ENCODE peak calls at places on chromosome X, in four cellular contexts. B is A549, T is WTC11, W is K562. D is an unnamed sample.

GRCh38 chrX:68249401-68249831 is 183.9 kb downstream of the OPHN1 start:
- DNase-seq in T (no peak), B (no peak), W (no peak), D (no peak)

GRCh38 chrX:22060451-22060940 is 28.4 kb downstream of the PHEX start:
- DNase-seq in T (no peak), B (peak), W (no peak), D (no peak)

GRCh38 chrX:77556276-77556675 is 109.1 kb downstream of the FGF16 start:
- DNase-seq in T (no peak), B (no peak), W (no peak), D (no peak)

GRCh38 chrX:69988955-69989394 is 60.8 kb downstream of the AWAT2 start:
- DNase-seq in B (no peak), W (no peak), T (no peak), D (no peak)

GRCh38 chrX:2711441-2711840 is 20.3 kb downstream of the CD99 start:
- DNase-seq in W (no peak), T (no peak), B (no peak), D (no peak)

GRCh38 chrX:39736219-39737211 is 361.2 kb downstream of the BCOR start:
- DNase-seq in W (no peak), B (peak), T (no peak), D (no peak)

GRCh38 chrX:10648608-10649007 is 28.2 kb upstream of the MID1 start:
- DNase-seq in B (no peak), T (no peak), W (no peak), D (no peak)

GRCh38 chrX:100649550-100650356 is 5.8 kb downstream of the SRPX2 start:
- DNase-seq in W (no peak), T (peak), B (peak), D (peak)

GRCh38 chrX:144722307-144722706 is 525.0 kb upstream of the SPANXN1 start:
- DNase-seq in T (no peak), B (no peak), W (no peak), D (no peak)

GRCh38 chrX:18607966-18608365 is 63.9 kb downstream of the RS1 start:
- DNase-seq in T (no peak), B (no peak), W (no peak), D (no peak)

GRCh38 chrX:52425710-52426245 is 57.0 kb downstream of the XAGE2 start:
- DNase-seq in B (no peak), W (no peak), T (no peak), D (no peak)

GRCh38 chrX:100659431-100660137 is 15.6 kb downstream of the SRPX2 start:
- DNase-seq in B (no peak), T (no peak), W (no peak), D (no peak)

GRCh38 chrX:31213941-31214340 is 142.1 kb upstream of the FTHL17 start:
- DNase-seq in T (peak), W (peak), B (no peak), D (no peak)

GRCh38 chrX:39769748-39770147 is 328.0 kb downstream of the BCOR start:
- DNase-seq in T (no peak), W (no peak), B (no peak), D (no peak)

GRCh38 chrX:55340896-55341433 is 76.2 kb upstream of the PAGE3 start:
- DNase-seq in T (no peak), W (no peak), B (no peak), D (no peak)

GRCh38 chrX:118823263-118824172 is at the start of gene ZCCHC12:
- DNase-seq in B (peak), W (peak), T (peak), D (peak)

GRCh38 chrX:151633157-151633556 is 62.1 kb upstream of the PRRG3 start:
- DNase-seq in T (no peak), B (no peak), W (peak), D (peak)

GRCh38 chrX:38102875-38103274 is 96.5 kb downstream of the SYTL5 start:
- DNase-seq in T (no peak), B (no peak), W (no peak), D (no peak)

GRCh38 chrX:39397561-39398200 is 596.4 kb downstream of the MID1IP1 start:
- DNase-seq in B (no peak), T (no peak), W (no peak), D (no peak)

GRCh38 chrX:116379854-116380253 is 56.6 kb upstream of the SLC6A14 start:
- DNase-seq in B (no peak), T (no peak), W (no peak), D (no peak)

GRCh38 chrX:120690344-120690743 is 60.5 kb upstream of the C1GALT1C1 start:
- DNase-seq in T (no peak), W (no peak), B (no peak), D (no peak)

DNA sequence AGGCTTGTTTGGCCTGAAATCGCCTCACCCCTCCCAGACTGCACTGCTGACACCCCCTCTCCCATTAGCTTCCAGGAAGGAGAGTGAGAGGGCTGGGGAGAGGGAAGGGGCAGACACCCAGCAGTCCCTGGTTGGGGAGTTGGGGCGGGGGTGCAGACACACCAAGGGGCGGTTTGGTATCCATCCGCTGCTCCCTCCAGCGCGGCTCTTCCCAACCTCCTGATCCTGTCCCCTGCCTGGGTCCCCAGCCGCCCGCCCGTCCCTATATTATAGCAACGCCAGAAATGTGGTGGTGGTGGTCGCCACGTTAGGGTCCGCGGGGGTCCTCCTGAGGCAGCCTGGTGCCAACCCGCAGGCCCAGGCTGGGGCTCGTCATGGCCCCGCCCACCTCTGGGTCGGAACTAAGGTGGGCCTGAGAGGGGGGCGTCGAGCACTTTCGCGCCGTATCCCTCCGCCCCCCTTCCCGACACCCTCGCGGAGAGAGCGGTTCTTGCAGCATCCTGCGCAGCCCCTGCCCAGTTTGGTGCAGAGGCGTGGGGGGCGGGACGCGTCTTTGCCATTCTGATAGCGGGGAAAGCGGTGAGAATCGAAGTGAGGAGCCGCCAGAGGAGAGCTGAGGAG is 25.1 kb downstream of the GPRASP3 start:
- DNase-seq in T (peak), B (no peak), W (no peak), D (no peak)
- TF ChIP-seq JUN in T (no peak), B (no peak), W (no peak), D (no peak)

DNA sequence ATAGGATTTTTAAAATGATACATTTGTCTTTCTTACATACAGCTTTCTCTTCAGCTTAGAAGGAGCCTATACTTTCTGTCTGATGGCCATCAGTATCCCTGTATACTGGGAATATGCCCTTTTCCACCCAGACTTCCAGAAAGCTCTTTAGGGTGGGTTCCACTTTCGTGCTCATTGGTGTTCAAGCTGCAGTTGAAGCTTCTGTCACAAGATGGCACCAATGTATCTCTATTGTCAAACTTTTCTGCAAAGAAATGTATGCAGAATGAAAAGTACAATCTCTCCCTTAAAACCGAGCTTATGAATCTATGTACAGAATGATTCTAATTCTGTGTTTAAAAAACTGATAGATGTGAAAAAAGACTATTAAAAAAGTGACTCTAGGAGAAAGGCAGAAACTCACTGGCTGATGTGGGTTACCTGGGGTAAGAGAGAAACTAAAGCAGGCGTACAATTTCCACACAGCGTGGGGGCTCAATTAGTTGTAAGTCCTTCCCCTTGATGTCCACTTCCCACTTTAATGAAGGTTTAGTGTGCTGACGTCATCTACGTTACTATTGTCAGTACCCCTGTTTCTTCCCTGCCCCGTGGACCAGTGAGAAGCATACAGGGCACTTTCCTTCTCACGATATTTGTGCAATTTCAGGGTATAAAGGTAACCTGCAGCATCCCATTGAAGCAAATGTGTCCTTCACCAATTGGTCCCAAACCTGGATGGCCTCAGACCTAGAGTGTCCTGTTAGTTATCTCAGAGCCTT is 57.3 kb upstream of the TCEAL2 start:
- DNase-seq in W (peak), T (no peak), B (peak), D (peak)
- TF ChIP-seq JUN in W (no peak), T (no peak), B (no peak), D (no peak)

DNA sequence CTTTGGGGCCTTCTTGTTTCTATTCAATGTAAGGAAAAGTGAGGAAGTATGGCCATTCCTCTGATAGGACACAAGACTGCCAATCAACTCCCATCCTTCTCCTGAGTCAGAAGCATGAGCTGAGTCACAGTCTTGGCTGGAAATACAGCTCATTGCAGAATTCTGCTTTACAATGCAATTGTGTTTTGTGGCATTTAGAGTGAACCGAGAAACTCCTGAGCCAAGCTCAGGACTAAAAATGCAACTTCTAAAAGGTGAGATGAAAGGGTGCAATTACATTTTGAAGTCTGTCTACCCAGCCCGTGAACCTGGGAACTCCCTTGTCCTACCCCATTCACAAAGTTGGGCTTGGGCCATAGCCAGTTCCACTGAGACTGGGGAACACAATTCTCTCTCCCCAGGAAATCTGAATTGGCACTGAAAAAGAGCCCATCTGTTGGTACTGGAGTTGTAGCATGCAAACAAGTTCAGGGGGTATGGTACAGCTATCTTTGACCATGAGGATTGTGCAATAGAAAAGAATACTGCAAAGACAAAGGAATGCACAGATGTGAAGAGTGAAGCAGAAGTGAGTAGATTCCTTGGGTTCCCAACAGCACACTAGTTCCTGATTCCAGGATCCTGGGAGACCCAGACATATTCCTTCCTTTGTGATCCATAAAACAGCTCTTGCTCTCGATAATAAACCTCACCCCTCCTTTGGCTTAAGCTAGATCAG is 43.1 kb upstream of the CTAG2 start:
- DNase-seq in B (peak), W (no peak), T (no peak), D (no peak)
- TF ChIP-seq JUN in B (no peak), W (no peak), T (no peak), D (no peak)

GRCh38 chrX:46254623-46255022 is 290.6 kb downstream of the ZNF674 start:
- DNase-seq in T (no peak), W (no peak), B (no peak), D (no peak)
- TF ChIP-seq JUN in T (no peak), W (no peak), B (no peak), D (no peak)

DNA sequence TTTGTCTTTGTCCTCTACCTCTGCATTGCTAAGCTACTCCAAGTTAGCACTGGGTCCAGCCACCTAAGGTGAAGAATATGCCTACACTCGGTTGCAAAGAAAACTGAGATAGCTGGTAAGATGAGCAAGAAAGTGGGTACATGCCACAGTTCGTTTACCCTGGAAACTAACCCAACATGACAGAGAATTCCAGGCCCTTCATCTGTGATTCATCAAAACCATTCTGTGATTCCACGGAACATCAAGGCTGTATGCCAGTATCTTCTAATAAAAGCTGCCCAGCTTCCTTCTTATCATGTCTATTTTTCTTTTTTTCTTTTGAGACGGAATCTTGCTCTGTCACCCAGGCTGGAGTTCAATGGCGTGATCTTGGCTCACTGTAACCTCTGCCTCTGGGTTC is 58.7 kb upstream of the SPANXC start:
- DNase-seq in B (no peak), T (no peak), W (no peak), D (no peak)
- TF ChIP-seq JUN in B (no peak), T (no peak), W (no peak), D (no peak)

GRCh38 chrX:13130776-13131175 is 86.4 kb upstream of the FAM9C start:
- DNase-seq in T (no peak), B (no peak), W (no peak), D (no peak)

GRCh38 chrX:13126785-13127184 is 82.4 kb upstream of the FAM9C start:
- DNase-seq in B (no peak), T (no peak), W (peak), D (peak)

GRCh38 chrX:13128104-13128503 is 83.7 kb upstream of the FAM9C start:
- DNase-seq in W (no peak), T (no peak), B (no peak), D (no peak)

DNA sequence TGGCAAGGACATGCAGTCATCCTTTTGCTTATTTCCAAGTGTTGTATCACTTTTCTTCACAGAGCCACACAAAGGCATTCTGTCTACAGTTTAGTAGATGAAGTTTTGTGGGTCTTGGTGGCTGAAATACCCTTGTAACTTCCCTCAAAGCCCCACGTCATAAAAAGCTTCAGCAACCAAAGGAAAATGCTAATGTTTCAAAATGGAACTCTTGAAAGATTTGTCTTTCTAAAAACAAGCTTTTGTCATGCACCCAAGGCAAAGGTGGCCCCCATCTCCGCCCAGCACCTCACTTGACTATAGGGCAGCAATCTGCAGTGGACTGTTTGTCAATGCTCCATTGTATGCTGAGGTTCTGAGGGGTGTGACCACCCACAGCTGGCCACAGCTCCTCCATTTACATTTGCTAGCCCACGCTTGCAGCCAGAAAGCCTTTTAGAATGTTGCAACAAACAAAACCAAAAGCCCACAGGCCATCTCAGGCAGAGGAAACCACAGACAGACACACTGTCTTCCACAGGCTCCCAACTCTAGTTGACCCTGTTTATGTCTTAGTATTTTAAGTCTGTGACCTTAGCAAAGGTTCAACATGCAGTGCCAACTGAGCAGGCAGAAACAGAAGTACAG is 87.2 kb upstream of the FAM9C start:
- DNase-seq in T (no peak), W (no peak), B (no peak), D (peak)
- TF ChIP-seq JUN in T (no peak), W (no peak), B (no peak), D (no peak)

GRCh38 chrX:108203540-108203939 is 112.0 kb downstream of the ATG4A start:
- DNase-seq in T (no peak), B (no peak), W (no peak), D (no peak)

GRCh38 chrX:108199691-108200090 is 108.1 kb downstream of the ATG4A start:
- DNase-seq in W (peak), T (peak), B (peak), D (peak)

GRCh38 chrX:108199041-108199440 is 107.5 kb downstream of the ATG4A start:
- DNase-seq in T (no peak), B (no peak), W (no peak), D (no peak)

DNA sequence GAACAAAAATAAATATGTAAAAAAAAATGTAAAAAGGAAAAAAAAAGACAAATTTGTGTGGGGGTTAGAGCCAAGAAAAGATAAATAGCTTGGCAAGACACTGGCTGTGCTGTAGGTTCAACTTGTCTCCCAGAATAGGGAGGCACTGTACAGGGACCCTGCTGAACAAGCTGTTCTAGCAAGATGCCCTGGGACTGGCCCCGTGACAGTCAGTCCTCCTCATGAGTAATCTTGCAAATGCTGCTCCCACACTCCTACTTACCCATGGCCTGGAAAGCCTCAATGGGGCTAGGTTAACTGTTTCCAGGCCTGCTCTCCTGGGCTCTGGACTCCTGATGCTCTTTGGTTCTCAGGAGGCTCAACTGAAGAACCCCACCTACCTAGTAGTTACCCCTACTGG is 106.8 kb downstream of the ATG4A start:
- DNase-seq in T (no peak), W (no peak), B (no peak), D (no peak)
- TF ChIP-seq JUN in T (no peak), W (no peak), B (no peak), D (no peak)